ENCODE peak calls at places on chromosomes 3 and 15, in ten cellular contexts. S is GDM1; X is G401; J is EL; I is HEK293T; K is stimulated activated CD8-positive, alpha-beta memory T cell treated with anti-CD3 and anti-CD28 coated beads, Interleukin-2, amount 100 ng/mL, for 48 hours; Y is pons; M is GM23248; D is endothelial cell; N is activated T-cell treated with anti-CD3 and anti-CD28 coated beads, Interleukin-2, amount 50 U/mL, for 1 hour. C is an unnamed sample.

GRCh38 chr3:182045721-182046120 is 334.0 kb downstream of the SOX2 start:
- DNase-seq in S (no peak), X (no peak), J (no peak), I (no peak), K (no peak), Y (no peak), M (no peak), D (no peak), N (no peak), C (no peak)

GRCh38 chr15:64503197-64503596 is 42.8 kb downstream of the ZNF609 start:
- DNase-seq in S (no peak), X (no peak), J (peak; percentile 32), I (no peak), K (no peak), Y (peak; percentile 74), M (peak; percentile 59), D (peak; percentile 16), N (no peak), C (no peak)

GRCh38 chr3:42490243-42490642 is 12.2 kb upstream of the VIPR1 start:
- DNase-seq in S (peak; percentile 70), X (no peak), J (peak; percentile 38), I (no peak), K (no peak), Y (no peak), M (no peak), D (no peak), N (no peak), C (no peak)

GRCh38 chr15:26890451-26890850 is 23.6 kb downstream of the GABRA5 start:
- DNase-seq in S (no peak), X (no peak), J (no peak), I (no peak), K (no peak), Y (no peak), M (no peak), D (no peak), N (no peak), C (no peak)

GRCh38 chr3:42270561-42270960 is 4.6 kb upstream of the CCK start:
- DNase-seq in S (no peak), X (no peak), J (no peak), I (no peak), K (no peak), Y (no peak), M (no peak), D (no peak), N (no peak), C (no peak)

GRCh38 chr15:43516185-43516584 is 1.2 kb upstream of the MAP1A start:
- DNase-seq in S (no peak), X (peak; percentile 50), J (peak; percentile 57), I (no peak), K (no peak), Y (peak; percentile 54), M (peak; percentile 83), D (no peak), N (no peak), C (no peak)

GRCh38 chr15:87777054-87777498 is 479.5 kb downstream of the NTRK3 start:
- DNase-seq in S (no peak), X (no peak), J (peak; percentile 90), I (no peak), K (no peak), Y (peak; percentile 73), M (peak; percentile 89), D (no peak), N (no peak), C (no peak)

GRCh38 chr15:29278436-29279099 is 8.9 kb upstream of the NSMCE3 start:
- DNase-seq in S (no peak), X (no peak), J (peak; percentile 95), I (no peak), K (no peak), Y (no peak), M (peak; percentile 91), D (no peak), N (no peak), C (no peak)

GRCh38 chr15:60751985-60752952 is 273.3 kb upstream of the ICE2 start:
- DNase-seq in S (no peak), X (peak; percentile 88), J (peak; percentile 38), I (peak; percentile 10), K (no peak), Y (peak; percentile 59), M (no peak), D (peak; percentile 5), N (no peak), C (no peak)

GRCh38 chr3:50260027-50260941 is 8.7 kb upstream of the SEMA3B start:
- DNase-seq in S (peak; percentile 70), X (peak; percentile 90), J (peak; percentile 91), I (peak; percentile 96), K (peak; percentile 83), Y (peak; percentile 94), M (peak; percentile 95), D (peak; percentile 98), N (peak; percentile 88), C (peak; percentile 90)

GRCh38 chr3:46935168-46935858 is 41.2 kb downstream of the CCDC12 start:
- DNase-seq in S (no peak), X (no peak), J (peak; percentile 98), I (peak; percentile 31), K (no peak), Y (peak; percentile 63), M (peak; percentile 98), D (peak; percentile 22), N (no peak), C (no peak)

GRCh38 chr3:5202267-5202666 is 14.8 kb downstream of the EDEM1 start:
- DNase-seq in S (no peak), X (no peak), J (no peak), I (no peak), K (no peak), Y (no peak), M (peak; percentile 75), D (no peak), N (no peak), C (no peak)

GRCh38 chr3:125306620-125307019 is 68.5 kb downstream of the ZNF148 start:
- DNase-seq in S (no peak), X (no peak), J (no peak), I (no peak), K (no peak), Y (no peak), M (no peak), D (no peak), N (no peak), C (no peak)

GRCh38 chr15:94324835-94325767 is 93.7 kb downstream of the MCTP2 start:
- DNase-seq in S (no peak), X (no peak), J (no peak), I (no peak), K (no peak), Y (no peak), M (no peak), D (no peak), N (peak; percentile 23), C (peak; percentile 31)

GRCh38 chr3:59052803-59053411 is 3.1 kb upstream of the CFAP20DC start:
- DNase-seq in S (peak; percentile 9), X (peak; percentile 16), J (peak; percentile 53), I (peak; percentile 14), K (no peak), Y (peak; percentile 18), M (peak; percentile 75), D (no peak), N (no peak), C (no peak)

GRCh38 chr3:161069441-161070251 is 35.5 kb downstream of the B3GALNT1 start:
- DNase-seq in S (no peak), X (peak; percentile 59), J (peak; percentile 58), I (no peak), K (no peak), Y (peak; percentile 66), M (peak; percentile 82), D (no peak), N (no peak), C (no peak)

GRCh38 chr3:149340310-149340933 is 7.0 kb upstream of the TM4SF18 start:
- DNase-seq in S (no peak), X (peak; percentile 30), J (peak; percentile 51), I (no peak), K (no peak), Y (peak; percentile 15), M (peak; percentile 61), D (no peak), N (no peak), C (no peak)

GRCh38 chr3:126036056-126036549 is 47.8 kb downstream of the SLC41A3 start:
- DNase-seq in S (no peak), X (no peak), J (no peak), I (no peak), K (no peak), Y (no peak), M (no peak), D (no peak), N (no peak), C (no peak)

GRCh38 chr3:16174389-16174788 is at the start of gene GALNT15:
- DNase-seq in S (no peak), X (peak; percentile 98), J (peak; percentile 90), I (no peak), K (no peak), Y (peak; percentile 97), M (peak; percentile 99), D (no peak), N (no peak), C (no peak)

GRCh38 chr15:32834156-32834555 is 116.4 kb downstream of the GREM1 start:
- DNase-seq in S (no peak), X (no peak), J (no peak), I (no peak), K (no peak), Y (peak; percentile 68), M (no peak), D (no peak), N (no peak), C (no peak)

GRCh38 chr3:160697628-160698382 is 20.8 kb downstream of the ARL14 start:
- DNase-seq in S (no peak), X (no peak), J (peak; percentile 85), I (peak; percentile 20), K (no peak), Y (no peak), M (peak; percentile 68), D (no peak), N (no peak), C (no peak)

GRCh38 chr3:14016900-14017475 is 107.7 kb downstream of the CHCHD4 start:
- DNase-seq in S (no peak), X (no peak), J (no peak), I (no peak), K (no peak), Y (no peak), M (peak; percentile 3), D (no peak), N (no peak), C (no peak)

GRCh38 chr3:150038830-150039229 is 68.1 kb upstream of the PFN2 start:
- DNase-seq in S (no peak), X (no peak), J (no peak), I (no peak), K (no peak), Y (no peak), M (no peak), D (no peak), N (no peak), C (no peak)

GRCh38 chr3:100080573-100080972 is 33.7 kb downstream of the FILIP1L start:
- DNase-seq in S (no peak), X (no peak), J (no peak), I (no peak), K (no peak), Y (no peak), M (peak; percentile 20), D (no peak), N (no peak), C (no peak)

GRCh38 chr15:93040288-93041158 is 48.5 kb downstream of the RGMA start:
- DNase-seq in S (peak; percentile 58), X (no peak), J (no peak), I (no peak), K (no peak), Y (no peak), M (no peak), D (no peak), N (no peak), C (no peak)

GRCh38 chr15:95520511-95520910 is 810.0 kb upstream of the NR2F2 start:
- DNase-seq in S (no peak), X (no peak), J (peak; percentile 37), I (no peak), K (no peak), Y (no peak), M (no peak), D (no peak), N (no peak), C (no peak)

C was measured in stimulated activated naive CD8-positive, alpha-beta T cell treated with anti-CD3 and anti-CD28 coated beads, Interleukin-15, Interleukin-2, amounts not matched to agents 100 U/mL and 50 U/mL, for 24 hours.